ENCODE peak calls at places on chromosomes 13 and 19, in nine cellular contexts. A is AG09319, Z is AG04450, M is NB4, G is spleen, D is cardiac fibroblast, F is foreskin fibroblast, R is Peyer's patch, K is astrocyte. Y is an unnamed sample.
A peak's percentile ranks its signal among the peaks of the same experiment; 100 is the strongest.

GRCh38 chr13:19597523-19597922 is 35.9 kb upstream of the MPHOSPH8 start:
- DNase-seq in A (no peak), Z (peak; percentile 42), M (peak; percentile 74), G (no peak), D (peak; percentile 67), F (peak; percentile 76), R (no peak), K (peak; percentile 65), Y (no peak)

GRCh38 chr13:110421061-110421460 is 114.0 kb downstream of the COL4A2 start:
- DNase-seq in A (no peak), Z (no peak), M (no peak), G (no peak), D (peak; percentile 53), F (no peak), R (no peak), K (peak; percentile 46), Y (no peak)

GRCh38 chr19:50003810-50004419 is 21.3 kb downstream of the VRK3 start:
- DNase-seq in A (peak; percentile 86), Z (peak; percentile 71), M (peak; percentile 91), G (no peak), D (peak; percentile 96), F (peak; percentile 92), R (no peak), K (peak; percentile 96), Y (peak; percentile 72)

GRCh38 chr13:72125561-72125960 is 258.6 kb upstream of the DACH1 start:
- DNase-seq in A (no peak), Z (no peak), M (no peak), G (no peak), D (peak; percentile 66), F (peak; percentile 0), R (no peak), K (peak; percentile 78), Y (no peak)

GRCh38 chr19:9937001-9937411 is 691 bp upstream of the OLFM2 start:
- DNase-seq in A (no peak), Z (no peak), M (no peak), G (no peak), D (no peak), F (no peak), R (no peak), K (no peak), Y (no peak)

GRCh38 chr13:47459512-47459911 is 541.6 kb downstream of the SUCLA2 start:
- DNase-seq in A (no peak), Z (no peak), M (peak; percentile 45), G (no peak), D (peak; percentile 42), F (no peak), R (no peak), K (no peak), Y (no peak)

GRCh38 chr13:94054159-94054558 is 425.3 kb downstream of the DCT start:
- DNase-seq in A (no peak), Z (no peak), M (no peak), G (peak; percentile 49), D (no peak), F (no peak), R (no peak), K (no peak), Y (no peak)

GRCh38 chr13:38180100-38180499 is 169.6 kb upstream of the UFM1 start:
- DNase-seq in A (no peak), Z (no peak), M (no peak), G (no peak), D (peak; percentile 90), F (no peak), R (no peak), K (peak; percentile 89), Y (no peak)

GRCh38 chr19:40444181-40445005 is at the start of gene SERTAD3:
- DNase-seq in A (peak; percentile 87), Z (peak; percentile 82), M (peak; percentile 92), G (peak; percentile 99), D (peak; percentile 95), F (peak; percentile 95), R (peak; percentile 98), K (peak; percentile 80), Y (peak; percentile 100)
- TF ChIP-seq CTCF in A (peak; percentile 27), Z (no peak), M (peak; percentile 4), G (peak; percentile 59), D (peak; percentile 9), F (no peak), R (peak; percentile 11), K (no peak), Y (no peak)

GRCh38 chr13:106753241-106753640 is 185.3 kb upstream of the ARGLU1 start:
- DNase-seq in A (no peak), Z (no peak), M (no peak), G (no peak), D (no peak), F (no peak), R (no peak), K (no peak), Y (no peak)

GRCh38 chr13:106755542-106755941 is 187.6 kb upstream of the ARGLU1 start:
- DNase-seq in A (no peak), Z (no peak), M (no peak), G (no peak), D (no peak), F (no peak), R (no peak), K (no peak), Y (no peak)

GRCh38 chr13:106752584-106753202 is 184.8 kb upstream of the ARGLU1 start:
- DNase-seq in A (no peak), Z (no peak), M (no peak), G (no peak), D (no peak), F (no peak), R (no peak), K (no peak), Y (no peak)

DNA sequence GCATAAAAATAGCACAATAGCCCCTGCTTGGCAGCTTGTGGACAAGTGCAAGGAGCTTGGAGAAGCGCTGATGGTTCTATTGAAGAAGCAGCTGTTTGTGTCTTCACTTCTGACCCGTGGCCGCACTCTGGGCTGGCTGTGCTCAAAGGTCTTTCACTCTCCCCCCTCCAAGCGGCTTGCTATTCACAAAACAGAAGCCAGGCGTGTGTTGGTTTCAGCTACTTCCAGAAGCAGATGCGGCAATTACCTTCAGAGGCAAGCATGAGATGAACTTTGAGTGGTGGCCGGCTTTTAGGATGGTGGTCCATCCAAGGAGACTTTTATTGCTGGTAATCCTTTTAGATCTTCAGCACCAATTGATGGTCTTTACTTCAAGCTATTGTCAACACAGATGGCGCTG is 188.5 kb upstream of the ARGLU1 start:
- DNase-seq in A (no peak), Z (no peak), M (no peak), G (no peak), D (no peak), F (no peak), R (no peak), K (no peak), Y (no peak)
- TF ChIP-seq CTCF in A (no peak), Z (no peak), M (no peak), G (no peak), D (no peak), F (no peak), R (no peak), K (no peak), Y (no peak)

GRCh38 chr19:38849746-38850230 is at the start of gene HNRNPL:
- DNase-seq in A (no peak), Z (no peak), M (no peak), G (peak; percentile 99), D (no peak), F (no peak), R (peak; percentile 99), K (no peak), Y (no peak)

GRCh38 chr19:38852231-38853044 is 2.7 kb upstream of the HNRNPL start:
- DNase-seq in A (no peak), Z (no peak), M (peak; percentile 77), G (peak; percentile 93), D (peak; percentile 76), F (peak; percentile 74), R (peak; percentile 74), K (peak; percentile 59), Y (peak; percentile 65)

GRCh38 chr19:38851622-38852230 is 1.9 kb upstream of the HNRNPL start:
- DNase-seq in A (peak; percentile 84), Z (peak; percentile 79), M (peak; percentile 92), G (peak; percentile 98), D (peak; percentile 90), F (peak; percentile 92), R (peak; percentile 95), K (peak; percentile 73), Y (peak; percentile 99)

GRCh38 chr19:38850231-38850975 is 617 bp upstream of the HNRNPL start:
- DNase-seq in A (peak; percentile 100), Z (peak; percentile 100), M (peak; percentile 99), G (peak; percentile 99), D (peak; percentile 100), F (peak; percentile 100), R (peak; percentile 98), K (peak; percentile 100), Y (peak; percentile 100)

DNA sequence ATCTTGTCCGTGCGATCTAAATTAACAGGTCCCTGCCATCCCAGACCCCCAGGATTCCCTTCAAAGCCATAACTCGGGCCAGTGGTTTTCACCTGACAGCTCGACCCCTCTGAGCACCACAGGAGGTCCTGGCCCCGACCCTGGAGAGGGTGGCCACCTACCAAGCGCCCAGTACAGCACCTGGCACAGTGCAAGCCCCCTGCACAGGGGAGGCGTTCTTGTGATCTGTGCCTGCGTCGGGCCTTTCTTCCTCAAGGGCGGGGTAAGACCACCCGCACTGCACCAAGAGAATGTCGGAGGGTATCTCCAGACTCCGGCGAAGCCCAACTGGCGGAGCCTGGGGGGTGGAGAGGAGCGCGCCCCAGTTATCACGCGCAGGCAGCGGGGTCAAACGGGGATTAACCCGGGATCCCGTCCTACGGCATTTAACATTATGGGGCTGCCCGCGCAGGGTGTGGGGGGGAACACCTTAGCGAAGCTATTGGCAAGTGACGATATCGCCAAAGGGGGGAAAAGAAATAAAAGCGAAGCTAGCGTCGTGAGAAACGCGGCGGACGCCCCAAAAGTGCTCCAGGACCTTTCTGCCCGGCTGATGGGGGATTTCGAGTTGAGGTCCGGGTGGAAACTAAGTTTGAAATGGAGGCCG is 1.3 kb upstream of the HNRNPL start:
- DNase-seq in A (no peak), Z (no peak), M (no peak), G (peak; percentile 92), D (no peak), F (no peak), R (peak; percentile 60), K (no peak), Y (no peak)
- TF ChIP-seq CTCF in A (peak; percentile 0), Z (no peak), M (no peak), G (no peak), D (no peak), F (no peak), R (no peak), K (no peak), Y (no peak)

DNA sequence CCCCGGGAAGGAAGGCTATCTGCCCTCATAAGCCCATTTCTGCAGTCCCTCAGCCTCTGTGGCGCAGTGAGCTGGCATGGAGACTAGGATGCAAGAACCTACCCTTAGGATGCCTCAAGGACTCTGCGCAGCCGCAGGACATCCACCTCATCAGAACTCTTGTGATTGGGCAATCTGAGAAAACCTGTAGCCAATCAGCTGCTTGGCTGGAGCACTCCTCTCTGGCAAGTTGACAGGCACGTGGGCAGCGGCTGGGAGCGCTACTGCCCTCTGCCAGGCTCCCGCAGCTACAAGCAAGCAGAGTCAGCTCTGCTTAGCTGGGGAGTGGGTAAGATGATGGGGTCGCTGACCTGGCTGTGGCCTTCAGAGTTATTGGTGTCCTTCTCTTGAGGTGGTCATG is 1.5 kb upstream of the ECSIT start:
- DNase-seq in A (no peak), Z (peak; percentile 41), M (peak; percentile 75), G (peak; percentile 83), D (peak; percentile 90), F (peak; percentile 71), R (peak; percentile 71), K (peak; percentile 68), Y (peak; percentile 61)
- TF ChIP-seq CTCF in A (no peak), Z (peak; percentile 29), M (peak; percentile 33), G (no peak), D (peak; percentile 34), F (no peak), R (no peak), K (no peak), Y (no peak)

Y was measured in Calu3.